ENCODE peak calls at places on chromosome 14, in eight cellular contexts. Q is A549; B is Panc1; R is foreskin keratinocyte; C is Right ventricle myocardium superior; K is activated CD8-positive, alpha-beta T cell treated with anti-CD3 and anti-CD28 coated beads for 36 hours; P is sciatic nerve; L is naive thymus-derived CD4-positive, alpha-beta T cell. N is an unnamed sample.

GRCh38 chr14:49886523-49886922 is 6.4 kb upstream of the ARF6 start:
- ATAC-seq in L (peak; percentile 12), K (no peak), Q (no peak), C (no peak), B (no peak), P (no peak), R (no peak), N (no peak)

GRCh38 chr14:67785270-67786109 is 30.9 kb downstream of the ZFYVE26 start:
- ATAC-seq in B (no peak), P (no peak), K (no peak), C (peak; percentile 52), L (no peak), R (no peak), Q (no peak), N (no peak)

GRCh38 chr14:89303452-89304435 is 113.3 kb downstream of the FOXN3 start:
- ATAC-seq in P (peak; percentile 88), R (peak; percentile 57), C (peak; percentile 79), B (no peak), Q (peak; percentile 33), L (peak; percentile 76), K (peak; percentile 59), N (peak; percentile 77)

GRCh38 chr14:105084741-105085571 is 19.7 kb upstream of the GPR132 start:
- ATAC-seq in R (no peak), P (no peak), L (no peak), B (no peak), K (no peak), Q (no peak), C (no peak), N (no peak)

GRCh38 chr14:81122326-81122725 is 98.4 kb downstream of the GTF2A1 start:
- ATAC-seq in L (no peak), P (no peak), C (no peak), B (no peak), R (no peak), Q (no peak), K (no peak), N (no peak)

GRCh38 chr14:105317546-105317945 is 3.0 kb downstream of the PACS2 start:
- ATAC-seq in Q (no peak), B (no peak), C (peak; percentile 19), K (no peak), R (peak; percentile 27), L (no peak), P (peak; percentile 20), N (no peak)

GRCh38 chr14:100430571-100430970 is 107.4 kb downstream of the SLC25A47 start:
- ATAC-seq in Q (no peak), R (no peak), B (no peak), L (no peak), C (no peak), P (no peak), K (no peak), N (no peak)

GRCh38 chr14:72443991-72444431 is 449.9 kb downstream of the DPF3 start:
- ATAC-seq in L (peak; percentile 53), C (no peak), R (no peak), P (no peak), Q (no peak), B (no peak), K (peak; percentile 82), N (no peak)

GRCh38 chr14:63564318-63564717 is 21.1 kb upstream of the PPP2R5E start:
- ATAC-seq in Q (peak; percentile 61), K (no peak), C (peak; percentile 77), P (peak; percentile 62), L (no peak), R (no peak), B (no peak), N (peak; percentile 66)

GRCh38 chr14:97290065-97290464 is 492.9 kb downstream of the VRK1 start:
- ATAC-seq in P (no peak), C (no peak), K (peak; percentile 34), L (no peak), R (no peak), Q (no peak), B (no peak), N (no peak)

N was measured in gastroesophageal sphincter.